ENCODE peak calls at places on chromosomes 3 and 15, in six cellular contexts. E is HCT116, N is SK-N-SH, V is K562, X is HepG2, F is GM12878. C is an unnamed sample.

GRCh38 chr15:38496151-38496550 is 42.2 kb downstream of the FAM98B start:
- DNase-seq in E (no peak), N (no peak), V (no peak), X (no peak), F (no peak), C (no peak)

GRCh38 chr3:99962703-99963102 is 145.0 kb downstream of the CMSS1 start:
- DNase-seq in E (no peak), N (no peak), V (no peak), X (no peak), F (no peak), C (no peak)

GRCh38 chr3:157335677-157336076 is 101.0 kb upstream of the PTX3 start:
- DNase-seq in E (no peak), N (no peak), V (no peak), X (no peak), F (no peak), C (no peak)

GRCh38 chr3:6807967-6808588 is 52.8 kb upstream of the GRM7 start:
- DNase-seq in E (no peak), N (no peak), V (no peak), X (no peak), F (no peak), C (no peak)

GRCh38 chr3:128706171-128706570 is 19.8 kb upstream of the RAB7A start:
- DNase-seq in E (no peak), N (no peak), V (no peak), X (no peak), F (no peak), C (no peak)

GRCh38 chr3:79378064-79378463 is 389.7 kb downstream of the ROBO1 start:
- DNase-seq in E (no peak), N (no peak), V (no peak), X (no peak), F (no peak), C (no peak)

GRCh38 chr3:81105761-81106160 is 655.7 kb downstream of the GBE1 start:
- DNase-seq in E (no peak), N (no peak), V (no peak), X (no peak), F (no peak), C (peak; percentile 25)

GRCh38 chr3:45187597-45188210 is 38.4 kb downstream of the TMEM158 start:
- DNase-seq in E (no peak), N (no peak), V (no peak), X (no peak), F (no peak), C (no peak)

GRCh38 chr3:38834717-38835116 is 18.7 kb upstream of the SCN10A start:
- DNase-seq in E (no peak), N (no peak), V (no peak), X (no peak), F (no peak), C (no peak)

GRCh38 chr3:15287565-15288330 is 44.6 kb downstream of the SH3BP5 start:
- DNase-seq in E (no peak), N (no peak), V (no peak), X (no peak), F (no peak), C (no peak)

GRCh38 chr3:190701096-190701532 is 161.4 kb downstream of the GMNC start:
- DNase-seq in E (peak; percentile 51), N (no peak), V (no peak), X (peak; percentile 91), F (no peak), C (peak; percentile 43)

GRCh38 chr3:19190136-19190535 is 41.8 kb downstream of the KCNH8 start:
- DNase-seq in E (no peak), N (no peak), V (no peak), X (no peak), F (no peak), C (no peak)

GRCh38 chr3:28601291-28601690 is 252.7 kb upstream of the AZI2 start:
- DNase-seq in E (no peak), N (no peak), V (no peak), X (no peak), F (no peak), C (no peak)

GRCh38 chr15:36499751-36500389 is 79.6 kb upstream of the CDIN1 start:
- DNase-seq in E (no peak), N (no peak), V (no peak), X (no peak), F (no peak), C (no peak)

GRCh38 chr15:25905140-25905539 is 42.0 kb upstream of the ATP10A start:
- DNase-seq in E (no peak), N (no peak), V (no peak), X (no peak), F (no peak), C (no peak)

GRCh38 chr3:66104535-66104934 is 65.8 kb upstream of the MAGI1 start:
- DNase-seq in E (no peak), N (no peak), V (no peak), X (no peak), F (no peak), C (no peak)

GRCh38 chr3:13113346-13114335 is 40.4 kb upstream of the IQSEC1 start:
- DNase-seq in E (no peak), N (no peak), V (no peak), X (no peak), F (no peak), C (no peak)

GRCh38 chr3:112038863-112039262 is 4.3 kb downstream of the TMPRSS7 start:
- DNase-seq in E (no peak), N (no peak), V (no peak), X (no peak), F (peak; percentile 25), C (no peak)

GRCh38 chr15:99331366-99331765 is 80.1 kb downstream of the LRRC28 start:
- DNase-seq in E (no peak), N (no peak), V (no peak), X (no peak), F (no peak), C (no peak)

GRCh38 chr3:193980905-193981304 is 155.0 kb upstream of the HES1 start:
- DNase-seq in E (no peak), N (no peak), V (no peak), X (no peak), F (no peak), C (no peak)

GRCh38 chr3:194296448-194296831 is 54.7 kb downstream of the CPN2 start:
- DNase-seq in E (peak; percentile 80), N (no peak), V (no peak), X (peak; percentile 42), F (no peak), C (no peak)

GRCh38 chr3:194272861-194273266 is 78.3 kb downstream of the CPN2 start:
- DNase-seq in E (no peak), N (peak; percentile 80), V (no peak), X (no peak), F (no peak), C (no peak)

GRCh38 chr3:59446775-59447465 is 397.1 kb upstream of the CFAP20DC start:
- DNase-seq in E (no peak), N (no peak), V (no peak), X (no peak), F (no peak), C (no peak)

GRCh38 chr3:24185738-24186384 is 240.8 kb downstream of the NR1D2 start:
- DNase-seq in E (peak; percentile 69), N (peak; percentile 44), V (peak; percentile 92), X (peak; percentile 26), F (no peak), C (peak; percentile 20)

GRCh38 chr3:59374812-59375211 is 325.0 kb upstream of the CFAP20DC start:
- DNase-seq in E (no peak), N (no peak), V (no peak), X (no peak), F (peak; percentile 91), C (no peak)

GRCh38 chr15:35777016-35777415 is 231.1 kb upstream of the DPH6 start:
- DNase-seq in E (no peak), N (no peak), V (no peak), X (no peak), F (no peak), C (no peak)

GRCh38 chr3:16338124-16338523 is 73.1 kb downstream of the OXNAD1 start:
- DNase-seq in E (no peak), N (no peak), V (no peak), X (no peak), F (peak; percentile 20), C (no peak)

GRCh38 chr3:54408328-54408727 is 286.0 kb downstream of the CACNA2D3 start:
- DNase-seq in E (no peak), N (no peak), V (no peak), X (no peak), F (no peak), C (no peak)

GRCh38 chr3:5002174-5002870 is 23.1 kb downstream of the BHLHE40 start:
- DNase-seq in E (no peak), N (no peak), V (peak; percentile 88), X (no peak), F (no peak), C (no peak)

GRCh38 chr3:73490453-73491311 is 134.1 kb downstream of the PDZRN3 start:
- DNase-seq in E (no peak), N (no peak), V (no peak), X (peak; percentile 49), F (no peak), C (no peak)

GRCh38 chr3:13544293-13544831 is 4.6 kb upstream of the FBLN2 start:
- DNase-seq in E (no peak), N (no peak), V (no peak), X (no peak), F (no peak), C (no peak)

GRCh38 chr15:58330468-58330793 is 101.4 kb upstream of the LIPC start:
- DNase-seq in E (no peak), N (no peak), V (no peak), X (no peak), F (no peak), C (no peak)

GRCh38 chr15:86829251-86829650 is 749.6 kb downstream of the AGBL1 start:
- DNase-seq in E (no peak), N (no peak), V (no peak), X (no peak), F (no peak), C (no peak)

GRCh38 chr3:186985713-186986364 is 55.5 kb downstream of the ST6GAL1 start:
- DNase-seq in E (no peak), N (no peak), V (no peak), X (no peak), F (peak; percentile 56), C (no peak)
- TF ChIP-seq SIN3A in E (no peak), N (no peak), V (no peak), X (no peak), F (no peak), C (no peak)

GRCh38 chr3:151147299-151147698 is 55.7 kb downstream of the GPR171 start:
- DNase-seq in E (no peak), N (no peak), V (no peak), X (no peak), F (no peak), C (no peak)
- TF ChIP-seq REST in E (no peak), N (no peak), V (no peak), X (no peak), F (no peak), C (no peak)

DNA sequence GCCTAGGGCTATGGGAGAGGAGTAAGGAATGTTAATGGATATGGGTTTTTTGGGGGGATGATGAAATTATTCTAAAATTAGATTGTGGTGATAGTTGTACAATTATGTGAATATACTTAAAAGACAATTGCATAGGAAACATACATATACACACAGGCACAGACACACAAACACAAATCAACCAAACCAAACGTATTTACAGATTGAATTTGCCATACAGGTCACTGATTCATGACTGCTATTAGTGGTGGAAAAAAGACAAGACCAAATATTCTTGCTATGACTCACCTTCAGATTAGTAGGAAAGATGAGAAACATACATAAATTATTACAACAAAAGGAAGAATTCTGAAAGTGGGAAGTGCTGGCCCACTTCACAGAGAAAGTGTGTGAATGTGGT is 85.3 kb downstream of the C3orf38 start:
- DNase-seq in E (no peak), N (no peak), V (no peak), X (no peak), F (no peak), C (no peak)
- TF ChIP-seq SIN3A in E (no peak), N (no peak), V (no peak), X (no peak), F (no peak), C (no peak)

GRCh38 chr3:105791919-105792786 is 76.7 kb downstream of the CBLB start:
- DNase-seq in E (no peak), N (no peak), V (no peak), X (peak; percentile 60), F (no peak), C (no peak)
- TF ChIP-seq REST in E (no peak), N (no peak), V (no peak), X (no peak), F (no peak), C (no peak)

C was measured in Panc1.